ENCODE peak calls at places on chromosomes 12 and 14, in four cellular contexts. One of them, this sample, is unnamed.
A peak's percentile ranks its signal among the peaks of the same experiment; 100 is the strongest.

GRCh38 chr14:35789651-35790050 is 19.4 kb downstream of the RALGAPA1 start:
- DNase-seq in kidney: no peak
- DNase-seq in mammary epithelial cell: peak; percentile 61
- DNase-seq in fibroblast of lung: no peak
- DNase-seq in this sample: peak; percentile 50

GRCh38 chr12:49974231-49974675 is 1.5 kb downstream of the AQP6 start:
- DNase-seq in kidney: peak; percentile 87
- DNase-seq in mammary epithelial cell: no peak
- DNase-seq in fibroblast of lung: peak; percentile 78
- DNase-seq in this sample: peak; percentile 54

GRCh38 chr12:9588749-9589148 is 19.0 kb downstream of the KLRB1 start:
- DNase-seq in kidney: no peak
- DNase-seq in mammary epithelial cell: no peak
- DNase-seq in fibroblast of lung: no peak
- DNase-seq in this sample: no peak

GRCh38 chr12:104788848-104789271 is 169.2 kb downstream of the SLC41A2 start:
- DNase-seq in kidney: no peak
- DNase-seq in mammary epithelial cell: no peak
- DNase-seq in fibroblast of lung: no peak
- DNase-seq in this sample: no peak

GRCh38 chr14:47675489-47676300 is at the start of gene MDGA2:
- DNase-seq in kidney: peak; percentile 66
- DNase-seq in mammary epithelial cell: peak; percentile 5
- DNase-seq in fibroblast of lung: no peak
- DNase-seq in this sample: peak; percentile 26

GRCh38 chr12:62519043-62519442 is 52.4 kb downstream of the MON2 start:
- DNase-seq in kidney: peak; percentile 92
- DNase-seq in mammary epithelial cell: no peak
- DNase-seq in fibroblast of lung: no peak
- DNase-seq in this sample: no peak

GRCh38 chr14:77314043-77314442 is 6.6 kb downstream of the POMT2 start:
- DNase-seq in kidney: no peak
- DNase-seq in mammary epithelial cell: peak; percentile 93
- DNase-seq in fibroblast of lung: peak; percentile 71
- DNase-seq in this sample: peak; percentile 26

GRCh38 chr12:29769162-29769820 is 14.5 kb downstream of the TMTC1 start:
- DNase-seq in kidney: no peak
- DNase-seq in mammary epithelial cell: peak; percentile 79
- DNase-seq in fibroblast of lung: peak; percentile 96
- DNase-seq in this sample: peak; percentile 60

GRCh38 chr14:104546591-104547309 is 32.8 kb upstream of the C14orf180 start:
- DNase-seq in kidney: peak; percentile 29
- DNase-seq in mammary epithelial cell: no peak
- DNase-seq in fibroblast of lung: no peak
- DNase-seq in this sample: no peak

GRCh38 chr12:86389949-86390348 is 133.8 kb upstream of the MGAT4C start:
- DNase-seq in kidney: no peak
- DNase-seq in mammary epithelial cell: peak; percentile 39
- DNase-seq in fibroblast of lung: peak; percentile 51
- DNase-seq in this sample: peak; percentile 47

GRCh38 chr12:20602671-20603402 is 92.3 kb upstream of the SLCO1C1 start:
- DNase-seq in kidney: no peak
- DNase-seq in mammary epithelial cell: no peak
- DNase-seq in fibroblast of lung: peak; percentile 86
- DNase-seq in this sample: peak; percentile 66

GRCh38 chr12:27015730-27016076 is 1.5 kb upstream of the TM7SF3 start:
- DNase-seq in kidney: no peak
- DNase-seq in mammary epithelial cell: peak; percentile 35
- DNase-seq in fibroblast of lung: peak; percentile 73
- DNase-seq in this sample: no peak

GRCh38 chr12:1117970-1118563 is 127.0 kb downstream of the ERC1 start:
- DNase-seq in kidney: no peak
- DNase-seq in mammary epithelial cell: peak; percentile 53
- DNase-seq in fibroblast of lung: peak; percentile 84
- DNase-seq in this sample: peak; percentile 75

GRCh38 chr12:99334737-99335136 is 312.8 kb upstream of the GARIN6 start:
- DNase-seq in kidney: no peak
- DNase-seq in mammary epithelial cell: no peak
- DNase-seq in fibroblast of lung: no peak
- DNase-seq in this sample: no peak

GRCh38 chr14:55782166-55782565 is 202.2 kb downstream of the KTN1 start:
- DNase-seq in kidney: no peak
- DNase-seq in mammary epithelial cell: no peak
- DNase-seq in fibroblast of lung: no peak
- DNase-seq in this sample: peak; percentile 66

GRCh38 chr12:103901518-103902173 is 28.6 kb upstream of the HSP90B1 start:
- DNase-seq in kidney: no peak
- DNase-seq in mammary epithelial cell: no peak
- DNase-seq in fibroblast of lung: no peak
- DNase-seq in this sample: no peak

GRCh38 chr14:23403139-23403438 is 5.0 kb downstream of the MYH6 start:
- DNase-seq in kidney: no peak
- DNase-seq in mammary epithelial cell: no peak
- DNase-seq in fibroblast of lung: no peak
- DNase-seq in this sample: no peak

GRCh38 chr14:99507860-99508640 is 26.8 kb downstream of the CCNK start:
- DNase-seq in kidney: peak; percentile 41
- DNase-seq in mammary epithelial cell: no peak
- DNase-seq in fibroblast of lung: no peak
- DNase-seq in this sample: no peak

DNA sequence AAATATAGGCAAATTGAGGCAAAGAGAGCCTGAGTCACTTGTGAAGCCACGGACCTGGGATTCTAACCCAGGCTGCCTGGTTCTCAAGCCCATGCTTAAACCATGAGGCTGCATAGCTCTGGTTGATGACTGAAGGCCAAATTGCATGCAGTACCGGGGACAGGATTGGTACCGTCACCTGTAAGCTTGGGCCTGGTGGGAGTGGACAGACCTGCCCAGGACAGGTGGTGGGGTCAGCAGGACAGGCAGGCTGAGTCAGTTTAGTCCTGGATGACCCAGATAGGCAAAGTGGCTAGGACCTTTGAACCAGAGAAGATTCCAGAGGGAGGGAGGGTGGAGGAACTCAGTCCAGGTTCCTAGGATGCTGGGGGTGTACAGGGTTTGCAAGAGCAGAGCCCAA is 25.8 kb downstream of the RIN3 start:
- DNase-seq in kidney: no peak
- DNase-seq in mammary epithelial cell: no peak
- DNase-seq in fibroblast of lung: no peak
- DNase-seq in this sample: no peak
- H3K27ac ChIP-seq in kidney: peak overlapping the region; percentile 36
- H3K27ac ChIP-seq in mammary epithelial cell: no peak overlapping the region
- H3K27ac ChIP-seq in fibroblast of lung: peak overlapping the region; percentile 92
- H3K27ac ChIP-seq in this sample: peak overlapping the region; percentile 95

GRCh38 chr12:3231399-3231876 is 154.3 kb downstream of the TSPAN9 start:
- DNase-seq in kidney: no peak
- DNase-seq in mammary epithelial cell: no peak
- DNase-seq in fibroblast of lung: no peak
- DNase-seq in this sample: no peak
- H3K4me3 ChIP-seq in kidney: no peak overlapping the region
- H3K4me3 ChIP-seq in mammary epithelial cell: no peak overlapping the region
- H3K4me3 ChIP-seq in fibroblast of lung: no peak overlapping the region
- H3K4me3 ChIP-seq in this sample: no peak overlapping the region

GRCh38 chr12:66273147-66273546 is 29.1 kb upstream of the HELB start:
- DNase-seq in kidney: no peak
- DNase-seq in mammary epithelial cell: no peak
- DNase-seq in fibroblast of lung: no peak
- DNase-seq in this sample: no peak
- TF ChIP-seq CTCF in kidney: no peak
- TF ChIP-seq CTCF in mammary epithelial cell: no peak
- TF ChIP-seq CTCF in fibroblast of lung: no peak
- TF ChIP-seq CTCF in this sample: no peak

GRCh38 chr14:91517013-91517412 is 6.9 kb upstream of the PPP4R3A start:
- DNase-seq in kidney: no peak
- DNase-seq in mammary epithelial cell: no peak
- DNase-seq in fibroblast of lung: no peak
- DNase-seq in this sample: no peak
- H3K27ac ChIP-seq in kidney: no peak overlapping the region
- H3K27ac ChIP-seq in mammary epithelial cell: no peak overlapping the region
- H3K27ac ChIP-seq in fibroblast of lung: no peak overlapping the region
- H3K27ac ChIP-seq in this sample: no peak overlapping the region

DNA sequence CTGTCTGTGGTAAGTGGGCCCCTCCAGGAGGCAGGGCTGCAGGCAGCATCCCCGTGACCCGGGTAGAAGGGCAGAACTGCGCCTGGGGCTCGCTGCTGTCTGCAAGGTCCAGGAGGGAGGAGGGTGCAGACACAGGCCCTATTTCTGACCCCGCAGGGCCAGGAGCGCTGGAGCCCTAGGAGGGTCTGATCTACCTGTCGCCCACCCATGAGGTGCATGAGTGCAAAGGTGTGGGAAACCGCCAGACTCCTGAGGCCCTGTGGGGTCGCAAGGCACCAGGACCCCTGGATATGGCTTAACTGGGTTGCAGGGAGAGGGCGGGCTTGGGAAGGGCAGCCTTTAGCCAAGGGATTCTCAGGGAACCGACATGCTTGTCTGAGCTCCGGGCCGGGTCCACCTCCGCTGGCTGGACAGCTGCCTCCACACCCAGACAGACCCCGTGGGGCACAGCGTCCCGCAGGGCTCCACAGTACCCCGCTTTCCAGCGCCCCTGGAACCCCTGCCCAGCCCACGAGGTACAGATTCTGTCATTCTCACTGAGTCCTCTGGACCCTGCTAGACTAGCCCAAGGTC is 72.9 kb upstream of the TSPAN11 start:
- DNase-seq in kidney: no peak
- DNase-seq in mammary epithelial cell: no peak
- DNase-seq in fibroblast of lung: no peak
- DNase-seq in this sample: no peak
- H3K4me3 ChIP-seq in kidney: no peak overlapping the region
- H3K4me3 ChIP-seq in mammary epithelial cell: no peak overlapping the region
- H3K4me3 ChIP-seq in fibroblast of lung: no peak overlapping the region
- H3K4me3 ChIP-seq in this sample: no peak overlapping the region

GRCh38 chr12:4250691-4251090 is 22.9 kb upstream of the CCND2 start:
- DNase-seq in kidney: no peak
- DNase-seq in mammary epithelial cell: no peak
- DNase-seq in fibroblast of lung: no peak
- DNase-seq in this sample: no peak

GRCh38 chr12:4256043-4256826 is 17.3 kb upstream of the CCND2 start:
- DNase-seq in kidney: no peak
- DNase-seq in mammary epithelial cell: peak; percentile 45
- DNase-seq in fibroblast of lung: no peak
- DNase-seq in this sample: no peak

GRCh38 chr12:4252595-4252994 is 21.0 kb upstream of the CCND2 start:
- DNase-seq in kidney: no peak
- DNase-seq in mammary epithelial cell: no peak
- DNase-seq in fibroblast of lung: no peak
- DNase-seq in this sample: no peak

GRCh38 chr12:4251967-4252366 is 21.6 kb upstream of the CCND2 start:
- DNase-seq in kidney: no peak
- DNase-seq in mammary epithelial cell: no peak
- DNase-seq in fibroblast of lung: no peak
- DNase-seq in this sample: no peak

DNA sequence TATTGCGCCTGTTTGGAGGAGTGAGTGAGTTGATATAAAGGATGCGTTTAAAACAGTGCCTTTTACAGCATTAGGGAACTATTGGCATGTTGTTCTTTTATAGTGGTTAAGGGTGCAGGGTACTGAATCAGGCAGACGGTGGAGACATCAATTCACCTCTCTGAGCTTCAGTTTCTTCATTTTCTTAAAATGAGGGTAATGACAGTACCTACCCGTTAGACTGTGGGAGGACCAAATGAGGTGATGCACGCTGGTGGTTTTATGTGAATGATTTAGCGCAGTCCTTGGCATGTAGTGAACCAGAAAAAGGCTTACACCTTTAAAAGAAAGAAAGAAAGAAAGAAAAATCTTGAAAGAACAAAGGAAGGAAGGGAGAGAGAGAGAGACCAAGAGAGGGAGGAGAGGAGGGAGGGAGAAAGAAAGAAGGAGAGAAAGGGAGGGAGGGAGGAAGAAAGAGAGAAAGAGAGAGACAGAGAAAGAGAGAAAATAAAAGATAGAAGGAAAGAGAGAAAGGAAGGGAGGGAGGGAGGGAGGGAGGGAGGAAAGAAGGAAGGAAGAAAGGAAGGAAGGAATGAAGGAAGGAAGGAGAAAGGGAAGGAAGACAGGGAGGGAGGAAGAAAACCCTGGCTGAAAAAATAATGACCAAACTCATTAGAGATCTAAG is 22.2 kb upstream of the CCND2 start:
- DNase-seq in kidney: no peak
- DNase-seq in mammary epithelial cell: no peak
- DNase-seq in fibroblast of lung: no peak
- DNase-seq in this sample: no peak
- TF ChIP-seq CTCF in kidney: no peak
- TF ChIP-seq CTCF in mammary epithelial cell: no peak
- TF ChIP-seq CTCF in fibroblast of lung: no peak
- TF ChIP-seq CTCF in this sample: no peak

GRCh38 chr12:95339086-95339788 is 121.6 kb downstream of the VEZT start:
- DNase-seq in kidney: no peak
- DNase-seq in mammary epithelial cell: peak; percentile 11
- DNase-seq in fibroblast of lung: no peak
- DNase-seq in this sample: no peak

GRCh38 chr12:95349291-95349690 is 124.7 kb upstream of the METAP2 start:
- DNase-seq in kidney: no peak
- DNase-seq in mammary epithelial cell: no peak
- DNase-seq in fibroblast of lung: no peak
- DNase-seq in this sample: no peak

GRCh38 chr12:95342008-95342407 is 124.4 kb downstream of the VEZT start:
- DNase-seq in kidney: no peak
- DNase-seq in mammary epithelial cell: no peak
- DNase-seq in fibroblast of lung: no peak
- DNase-seq in this sample: no peak

GRCh38 chr12:95343461-95344230 is 126.0 kb downstream of the VEZT start:
- DNase-seq in kidney: no peak
- DNase-seq in mammary epithelial cell: no peak
- DNase-seq in fibroblast of lung: no peak
- DNase-seq in this sample: no peak
- H3K27ac ChIP-seq in kidney: no peak overlapping the region
- H3K27ac ChIP-seq in mammary epithelial cell: no peak overlapping the region
- H3K27ac ChIP-seq in fibroblast of lung: no peak overlapping the region
- H3K27ac ChIP-seq in this sample: no peak overlapping the region

This sample was measured in brain microvascular endothelial cell.